ENCODE peak calls at places on chromosomes 13 and 19, in nine cellular contexts. One of them, this sample, is unnamed.

GRCh38 chr19:3268326-3268725 is 43.9 kb downstream of the CELF5 start:
- DNase-seq in HEK293T: no peak
- DNase-seq in stimulated activated CD4-positive, alpha-beta T cell treated with anti-CD3 and anti-CD28 coated beads, Interleukin-4, amount 100 ng/mL, for 24 hours: no peak
- DNase-seq in Caco-2: no peak
- DNase-seq in H54: no peak
- DNase-seq in HuH-7.5: no peak
- DNase-seq in RWPE1: no peak
- DNase-seq in left lung: no peak
- DNase-seq in pancreas: no peak
- DNase-seq in this sample: no peak

GRCh38 chr19:46674416-46675178 is 13.6 kb upstream of the DACT3 start:
- DNase-seq in RWPE1: peak
- DNase-seq in stimulated activated CD4-positive, alpha-beta T cell treated with anti-CD3 and anti-CD28 coated beads, Interleukin-4, amount 100 ng/mL, for 24 hours: no peak
- DNase-seq in HEK293T: peak
- DNase-seq in HuH-7.5: no peak
- DNase-seq in H54: no peak
- DNase-seq in Caco-2: peak
- DNase-seq in pancreas: no peak
- DNase-seq in left lung: no peak
- DNase-seq in this sample: no peak

GRCh38 chr13:104204177-104204576 is 1138.0 kb upstream of the SLC10A2 start:
- DNase-seq in Caco-2: no peak
- DNase-seq in pancreas: no peak
- DNase-seq in left lung: no peak
- DNase-seq in HuH-7.5: no peak
- DNase-seq in HEK293T: no peak
- DNase-seq in RWPE1: no peak
- DNase-seq in stimulated activated CD4-positive, alpha-beta T cell treated with anti-CD3 and anti-CD28 coated beads, Interleukin-4, amount 100 ng/mL, for 24 hours: no peak
- DNase-seq in H54: no peak
- DNase-seq in this sample: no peak

GRCh38 chr19:33440241-33440640 is 66.7 kb downstream of the CEBPG start:
- DNase-seq in HuH-7.5: no peak
- DNase-seq in left lung: peak
- DNase-seq in stimulated activated CD4-positive, alpha-beta T cell treated with anti-CD3 and anti-CD28 coated beads, Interleukin-4, amount 100 ng/mL, for 24 hours: no peak
- DNase-seq in pancreas: no peak
- DNase-seq in HEK293T: no peak
- DNase-seq in Caco-2: peak
- DNase-seq in RWPE1: no peak
- DNase-seq in H54: no peak
- DNase-seq in this sample: no peak

GRCh38 chr19:42048992-42049391 is 21.0 kb downstream of the GRIK5 start:
- DNase-seq in H54: no peak
- DNase-seq in HuH-7.5: no peak
- DNase-seq in stimulated activated CD4-positive, alpha-beta T cell treated with anti-CD3 and anti-CD28 coated beads, Interleukin-4, amount 100 ng/mL, for 24 hours: no peak
- DNase-seq in RWPE1: peak
- DNase-seq in pancreas: no peak
- DNase-seq in Caco-2: no peak
- DNase-seq in HEK293T: no peak
- DNase-seq in left lung: no peak
- DNase-seq in this sample: no peak

GRCh38 chr19:33751386-33751770 is 45.3 kb upstream of the KCTD15 start:
- DNase-seq in left lung: no peak
- DNase-seq in HuH-7.5: no peak
- DNase-seq in RWPE1: no peak
- DNase-seq in HEK293T: no peak
- DNase-seq in stimulated activated CD4-positive, alpha-beta T cell treated with anti-CD3 and anti-CD28 coated beads, Interleukin-4, amount 100 ng/mL, for 24 hours: no peak
- DNase-seq in Caco-2: no peak
- DNase-seq in pancreas: no peak
- DNase-seq in H54: no peak
- DNase-seq in this sample: no peak

GRCh38 chr19:7533925-7534480 is 1.5 kb upstream of the PNPLA6 start:
- DNase-seq in HuH-7.5: peak
- DNase-seq in Caco-2: peak
- DNase-seq in RWPE1: peak
- DNase-seq in stimulated activated CD4-positive, alpha-beta T cell treated with anti-CD3 and anti-CD28 coated beads, Interleukin-4, amount 100 ng/mL, for 24 hours: peak
- DNase-seq in pancreas: peak
- DNase-seq in H54: peak
- DNase-seq in left lung: peak
- DNase-seq in HEK293T: peak
- DNase-seq in this sample: peak

GRCh38 chr19:51123381-51124186 is 1.1 kb upstream of the SIGLEC9 start:
- DNase-seq in HuH-7.5: no peak
- DNase-seq in pancreas: no peak
- DNase-seq in H54: no peak
- DNase-seq in HEK293T: no peak
- DNase-seq in RWPE1: no peak
- DNase-seq in stimulated activated CD4-positive, alpha-beta T cell treated with anti-CD3 and anti-CD28 coated beads, Interleukin-4, amount 100 ng/mL, for 24 hours: peak
- DNase-seq in Caco-2: no peak
- DNase-seq in left lung: no peak
- DNase-seq in this sample: no peak

This sample was measured in HepG2.